ENCODE peak calls at places on chromosomes 4 and X, in four cellular contexts. W is breast epithelium, D is Panc1, E is endothelial cell of umbilical vein. P is an unnamed sample. For H3K36me3, the result is how much of the 10 kb centered on the place peaks cover.

GRCh38 chr4:3407930-3408792 is 33.6 kb upstream of the HGFAC start:
- DNase-seq in W (no peak), D (no peak), E (no peak), P (no peak)

GRCh38 chr4:158459085-158459820 is 62.4 kb upstream of the RXFP1 start:
- DNase-seq in W (no peak), D (no peak), E (no peak), P (no peak)

GRCh38 chr4:3673176-3673575 is 93.0 kb upstream of the ADRA2C start:
- DNase-seq in W (no peak), D (no peak), E (no peak), P (no peak)

GRCh38 chr4:98919996-98920395 is 8.9 kb downstream of the EIF4E start:
- DNase-seq in W (no peak), D (no peak), E (no peak), P (no peak)

GRCh38 chrX:107672955-107673378 is 44.7 kb downstream of the PRPS1 start:
- DNase-seq in W (peak), D (no peak), E (peak), P (peak)

GRCh38 chrX:80331285-80331684 is 89.0 kb upstream of the TENT5D start:
- DNase-seq in W (no peak), D (no peak), E (no peak), P (no peak)

GRCh38 chr4:30789219-30789671 is 69.1 kb downstream of the PCDH7 start:
- DNase-seq in W (no peak), D (no peak), E (peak), P (peak)

GRCh38 chrX:51459125-51459524 is 37.3 kb downstream of the NUDT11 start:
- DNase-seq in W (no peak), D (no peak), E (peak), P (no peak)

GRCh38 chrX:40082447-40083119 is 15.2 kb downstream of the BCOR start:
- DNase-seq in W (no peak), D (no peak), E (no peak), P (no peak)

DNA sequence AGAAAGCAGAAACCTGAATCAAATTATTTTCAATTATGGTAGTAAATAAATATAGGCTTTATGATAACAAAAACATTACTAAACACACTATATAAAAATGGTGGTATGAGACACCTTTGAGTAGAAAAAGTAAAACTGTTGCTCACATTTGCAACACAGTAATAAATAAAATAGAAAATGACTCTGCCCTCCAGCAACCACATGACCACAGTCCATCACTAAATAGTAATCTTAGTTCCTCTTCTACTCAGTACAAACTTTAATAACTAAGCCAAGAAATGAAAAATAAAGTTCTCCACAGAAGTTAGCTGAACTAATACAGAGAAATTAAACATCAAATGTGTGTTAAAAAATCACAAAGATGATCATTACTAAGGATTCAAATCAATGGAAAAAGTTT is 108.5 kb downstream of the ADGRA3 start:
- DNase-seq in W (no peak), D (no peak), E (no peak), P (no peak)
- H3K36me3 ChIP-seq in W (under half), D (under half), E (under half), P (under half)

GRCh38 chr4:15691346-15692140 is 9.9 kb downstream of the FAM200B start:
- DNase-seq in W (no peak), D (no peak), E (peak), P (no peak)

GRCh38 chr4:15694431-15694830 is 8.4 kb upstream of the BST1 start:
- DNase-seq in W (no peak), D (no peak), E (no peak), P (no peak)

GRCh38 chr4:15695764-15696163 is 7.1 kb upstream of the BST1 start:
- DNase-seq in W (no peak), D (no peak), E (no peak), P (no peak)

GRCh38 chr4:15696866-15697265 is 6.0 kb upstream of the BST1 start:
- DNase-seq in W (no peak), D (no peak), E (no peak), P (no peak)

DNA sequence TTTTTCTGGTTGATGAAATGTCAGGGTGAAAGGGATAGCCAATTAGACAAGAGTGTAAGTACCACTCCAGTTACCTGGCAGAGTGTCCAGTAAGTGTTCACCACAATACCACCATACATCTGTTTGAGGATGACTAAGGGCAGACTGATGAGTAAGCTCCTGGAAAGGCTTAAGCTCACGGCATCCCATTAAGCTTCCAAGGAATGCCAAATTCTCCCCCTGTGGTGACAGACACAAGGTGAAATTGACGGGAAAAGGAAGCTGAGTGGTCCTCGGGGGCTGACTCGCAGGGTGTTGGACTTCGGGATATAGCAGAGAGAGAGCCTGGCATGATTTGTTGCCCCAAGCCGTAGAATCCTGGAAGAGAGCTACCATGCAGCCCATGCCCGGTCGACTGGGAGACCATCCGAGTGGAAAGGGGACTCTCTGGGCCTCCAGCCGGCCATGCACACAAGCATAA is 7.6 kb upstream of the BST1 start:
- DNase-seq in W (no peak), D (no peak), E (peak), P (no peak)
- TF ChIP-seq CTCF in W (no peak), D (no peak), E (no peak), P (no peak)

DNA sequence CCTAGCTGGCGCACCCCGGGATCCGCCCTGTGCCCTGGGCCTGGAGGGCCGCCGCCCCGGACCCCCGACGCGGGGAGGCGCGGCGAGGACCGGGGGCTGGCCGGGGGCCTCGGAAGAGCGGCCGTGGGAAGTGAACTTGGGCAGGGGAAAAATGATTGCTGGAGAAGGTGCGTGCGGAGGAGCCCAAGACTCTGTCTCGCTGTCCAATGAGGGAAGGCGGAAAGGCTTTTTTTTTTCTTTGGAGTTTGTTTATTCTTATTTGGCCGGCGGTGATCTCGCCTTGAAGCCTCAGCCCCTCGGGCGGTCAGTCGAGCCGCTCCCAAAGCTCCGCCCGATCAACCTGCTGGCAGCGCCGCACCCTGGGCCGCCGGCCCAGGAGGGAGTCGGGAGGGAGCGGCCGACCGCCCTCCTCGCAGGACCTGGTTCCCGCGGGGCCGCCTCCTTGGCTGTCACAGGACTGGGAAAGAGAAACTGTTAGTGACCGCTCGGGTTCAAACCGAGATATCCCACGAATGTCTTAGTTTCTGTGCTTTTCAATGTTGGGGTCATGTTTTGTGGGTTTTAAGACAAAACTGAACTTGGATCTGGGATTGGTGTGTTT is 2.5 kb downstream of the CPEB2 start:
- DNase-seq in W (peak), D (no peak), E (peak), P (peak)
- TF ChIP-seq POLR2AphosphoS5 in W (no peak), D (no peak), E (no peak), P (peak)

GRCh38 chr4:121819216-121819980 is 4.3 kb downstream of the CCNA2 start:
- DNase-seq in W (no peak), D (no peak), E (peak), P (no peak)
- H3K36me3 ChIP-seq in W (under half), D (half or more), E (under half), P (under half)

GRCh38 chr4:73468170-73468569 is 13.4 kb upstream of the AFM start:
- DNase-seq in W (no peak), D (no peak), E (no peak), P (no peak)
- TF ChIP-seq CTCF in W (no peak), D (no peak), E (no peak), P (no peak)

DNA sequence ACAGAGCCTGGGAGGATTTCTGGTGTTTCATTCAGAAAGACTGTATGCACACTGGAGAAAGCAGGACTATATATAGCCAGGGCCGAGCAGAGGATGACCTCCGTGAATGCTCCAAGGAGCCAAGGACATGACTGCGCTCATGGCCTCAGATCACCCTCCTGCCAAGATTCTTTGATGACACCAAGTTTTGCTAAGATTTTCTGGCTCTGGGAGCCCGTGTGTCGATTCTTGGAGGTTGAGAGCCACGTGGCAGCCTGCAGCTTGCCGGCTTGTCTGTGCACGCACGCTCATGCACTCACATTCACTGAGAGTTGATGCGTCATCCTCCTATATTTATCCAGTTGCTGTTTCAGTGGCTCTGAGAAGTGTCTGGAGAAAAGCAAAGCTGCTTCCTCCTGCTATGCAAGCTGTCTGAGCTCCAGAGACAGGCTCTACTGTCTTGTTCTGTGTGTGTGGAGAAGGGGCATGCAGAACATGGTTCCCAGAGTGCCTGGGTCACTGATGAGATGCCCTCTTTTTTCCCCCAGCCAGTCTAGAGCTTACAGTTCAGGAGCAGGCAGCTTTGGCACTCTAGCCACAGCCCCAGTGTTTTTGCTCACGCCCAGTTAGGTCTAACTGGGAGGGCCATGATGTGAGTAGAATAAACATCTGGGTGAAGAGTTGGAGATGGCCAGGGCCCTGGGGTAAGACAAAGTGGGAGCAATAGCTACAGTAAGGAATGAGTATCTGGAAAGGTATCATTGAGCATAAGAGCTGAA is 64.9 kb upstream of the SCOC start:
- DNase-seq in W (peak), D (no peak), E (no peak), P (peak)
- TF ChIP-seq POLR2AphosphoS5 in W (no peak), D (no peak), E (no peak), P (peak)

GRCh38 chrX:154368630-154369452 is 5.6 kb downstream of the FLNA start:
- DNase-seq in W (peak), D (peak), E (peak), P (peak)

GRCh38 chrX:154367474-154368308 is 6.7 kb downstream of the FLNA start:
- DNase-seq in W (no peak), D (no peak), E (no peak), P (no peak)

GRCh38 chrX:154370300-154370881 is 4.0 kb downstream of the FLNA start:
- DNase-seq in W (no peak), D (no peak), E (peak), P (no peak)

GRCh38 chrX:154370882-154371770 is 3.3 kb downstream of the FLNA start:
- DNase-seq in W (peak), D (peak), E (peak), P (peak)

GRCh38 chrX:154369453-154370299 is 4.8 kb downstream of the FLNA start:
- DNase-seq in W (peak), D (peak), E (peak), P (peak)
- H3K36me3 ChIP-seq in W (under half), D (under half), E (under half), P (under half)

GRCh38 chrX:106170318-106170717 is 2.2 kb downstream of the PWWP3B start:
- DNase-seq in W (no peak), D (no peak), E (no peak), P (no peak)
- TF ChIP-seq CTCF in W (peak), D (peak), E (no peak), P (peak)

P was measured in prostate gland.